ENCODE peak calls at places on chromosomes 3 and 15, in six cellular contexts. P is psoas muscle, Q is AG10803, S is brain microvascular endothelial cell, Z is IMR-90, M is SK-N-SH. L is an unnamed sample.

GRCh38 chr15:61115679-61116078 is 113.4 kb downstream of the RORA start:
- DNase-seq in P (no peak), Q (peak; percentile 22), S (peak; percentile 5), Z (peak; percentile 3), M (no peak), L (no peak)

GRCh38 chr3:11944052-11944673 is 60.0 kb upstream of the SYN2 start:
- DNase-seq in P (no peak), Q (peak; percentile 9), S (peak; percentile 11), Z (peak; percentile 10), M (peak; percentile 27), L (peak; percentile 32)

GRCh38 chr3:10021856-10022775 is 4.1 kb upstream of the FANCD2 start:
- DNase-seq in P (no peak), Q (no peak), S (no peak), Z (no peak), M (no peak), L (no peak)

GRCh38 chr15:59437777-59438574 is at the start of gene FAM81A:
- DNase-seq in P (peak; percentile 92), Q (peak; percentile 48), S (peak; percentile 30), Z (peak; percentile 47), M (peak; percentile 96), L (peak; percentile 67)

GRCh38 chr15:58616171-58616570 is 133.3 kb downstream of the ADAM10 start:
- DNase-seq in P (no peak), Q (peak; percentile 29), S (no peak), Z (no peak), M (no peak), L (no peak)

GRCh38 chr15:83815506-83815905 is 161.6 kb downstream of the ADAMTSL3 start:
- DNase-seq in P (no peak), Q (no peak), S (no peak), Z (no peak), M (no peak), L (no peak)

GRCh38 chr3:65575376-65575840 is 463.3 kb downstream of the MAGI1 start:
- DNase-seq in P (no peak), Q (peak; percentile 74), S (peak; percentile 57), Z (peak; percentile 98), M (no peak), L (peak; percentile 75)

GRCh38 chr15:77282333-77282732 is 137.6 kb downstream of the PEAK1 start:
- DNase-seq in P (no peak), Q (peak; percentile 96), S (peak; percentile 28), Z (peak; percentile 86), M (no peak), L (peak; percentile 62)

GRCh38 chr3:45055411-45056143 is 29.5 kb downstream of the CLEC3B start:
- DNase-seq in P (no peak), Q (peak; percentile 83), S (no peak), Z (peak; percentile 96), M (peak; percentile 59), L (peak; percentile 63)

GRCh38 chr3:134699721-134700120 is 48.9 kb upstream of the KY start:
- DNase-seq in P (no peak), Q (peak; percentile 34), S (no peak), Z (no peak), M (no peak), L (no peak)

GRCh38 chr3:194592798-194593752 is 40.1 kb downstream of the TMEM44 start:
- DNase-seq in P (no peak), Q (peak; percentile 100), S (peak; percentile 99), Z (peak; percentile 100), M (peak; percentile 68), L (peak; percentile 100)

GRCh38 chr15:73375755-73376305 is 7.1 kb upstream of the HCN4 start:
- DNase-seq in P (no peak), Q (no peak), S (no peak), Z (no peak), M (peak; percentile 71), L (no peak)

GRCh38 chr3:41202075-41202833 is 2.9 kb downstream of the CTNNB1 start:
- DNase-seq in P (no peak), Q (no peak), S (no peak), Z (no peak), M (no peak), L (no peak)

GRCh38 chr3:123816673-123817207 is 67.4 kb downstream of the MYLK start:
- DNase-seq in P (no peak), Q (peak; percentile 99), S (peak; percentile 58), Z (peak; percentile 90), M (no peak), L (peak; percentile 89)

GRCh38 chr15:57591822-57592367 is at the start of gene MYZAP:
- DNase-seq in P (peak; percentile 66), Q (no peak), S (no peak), Z (no peak), M (peak; percentile 89), L (no peak)

GRCh38 chr3:184815046-184815930 is 3.3 kb downstream of the VPS8 start:
- DNase-seq in P (no peak), Q (peak; percentile 53), S (peak; percentile 79), Z (peak; percentile 96), M (no peak), L (peak; percentile 74)

GRCh38 chr3:138184994-138185393 is 2.1 kb upstream of the ARMC8 start:
- DNase-seq in P (no peak), Q (no peak), S (no peak), Z (peak; percentile 13), M (no peak), L (no peak)

GRCh38 chr3:93988283-93988682 is 8.3 kb downstream of the ARL13B start:
- DNase-seq in P (no peak), Q (no peak), S (no peak), Z (peak; percentile 36), M (no peak), L (peak; percentile 44)

GRCh38 chr15:39554746-39555387 is 26.0 kb upstream of the THBS1 start:
- DNase-seq in P (no peak), Q (no peak), S (no peak), Z (no peak), M (no peak), L (no peak)

GRCh38 chr3:124905093-124905492 is 17.9 kb upstream of the ITGB5 start:
- DNase-seq in P (no peak), Q (no peak), S (no peak), Z (no peak), M (no peak), L (no peak)

GRCh38 chr3:173513123-173513522 is 115.6 kb downstream of the NLGN1 start:
- DNase-seq in P (no peak), Q (no peak), S (no peak), Z (no peak), M (no peak), L (no peak)

GRCh38 chr15:60389261-60390077 is 8.3 kb downstream of the ANXA2 start:
- DNase-seq in P (no peak), Q (peak; percentile 31), S (no peak), Z (no peak), M (no peak), L (no peak)

GRCh38 chr15:37907136-37907535 is 27.3 kb upstream of the TMCO5A start:
- DNase-seq in P (no peak), Q (no peak), S (peak; percentile 17), Z (peak; percentile 22), M (no peak), L (peak; percentile 39)

GRCh38 chr15:31486906-31487695 is 160.5 kb downstream of the KLF13 start:
- DNase-seq in P (no peak), Q (no peak), S (no peak), Z (no peak), M (no peak), L (no peak)

GRCh38 chr3:9747267-9747666 is 2.5 kb upstream of the OGG1 start:
- DNase-seq in P (no peak), Q (peak; percentile 24), S (no peak), Z (peak; percentile 52), M (no peak), L (peak; percentile 63)

GRCh38 chr3:173945801-173946200 is 548.3 kb downstream of the NLGN1 start:
- DNase-seq in P (no peak), Q (no peak), S (no peak), Z (no peak), M (no peak), L (no peak)

GRCh38 chr3:197706658-197707057 is 30.0 kb downstream of the RUBCN start:
- DNase-seq in P (no peak), Q (no peak), S (no peak), Z (no peak), M (no peak), L (no peak)

GRCh38 chr3:126835472-126836219 is 131.6 kb downstream of the CHCHD6 start:
- DNase-seq in P (no peak), Q (peak; percentile 61), S (peak; percentile 32), Z (peak; percentile 76), M (peak; percentile 58), L (peak; percentile 55)
- TF ChIP-seq CTCF in P (no peak), Q (peak; percentile 22), S (peak; percentile 60), Z (peak; percentile 45), M (peak; percentile 38), L (peak; percentile 35)

DNA sequence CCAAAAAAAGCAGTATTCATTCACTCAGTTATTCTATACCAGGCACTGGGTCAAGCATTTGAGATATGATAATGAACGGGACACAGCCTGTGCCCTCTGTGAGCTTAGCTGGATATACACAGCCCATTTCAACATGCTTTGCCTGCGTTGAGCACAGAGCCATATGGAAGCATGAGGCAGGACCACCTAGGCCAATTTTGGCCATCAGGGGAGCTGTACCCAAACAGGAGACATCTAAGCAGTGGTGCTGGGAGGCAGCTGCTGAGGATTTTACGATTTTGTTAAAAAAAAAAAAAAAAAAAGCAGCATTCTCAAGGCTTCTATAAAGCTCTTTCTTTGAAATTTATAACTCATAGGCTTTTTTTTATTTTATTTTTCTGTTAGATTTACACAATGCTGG is 87.2 kb upstream of the SLC2A2 start:
- DNase-seq in P (no peak), Q (no peak), S (no peak), Z (no peak), M (peak; percentile 22), L (no peak)
- TF ChIP-seq CTCF in P (no peak), Q (no peak), S (peak; percentile 50), Z (no peak), M (peak; percentile 34), L (peak; percentile 21)

GRCh38 chr15:98226578-98226977 is 266.1 kb downstream of the ARRDC4 start:
- DNase-seq in P (no peak), Q (no peak), S (no peak), Z (no peak), M (no peak), L (no peak)
- TF ChIP-seq CTCF in P (no peak), Q (no peak), S (no peak), Z (no peak), M (no peak), L (no peak)

GRCh38 chr3:107032111-107032510 is 345.1 kb upstream of the CCDC54 start:
- DNase-seq in P (no peak), Q (no peak), S (no peak), Z (no peak), M (no peak), L (no peak)

GRCh38 chr3:107028626-107029025 is 348.6 kb upstream of the CCDC54 start:
- DNase-seq in P (no peak), Q (no peak), S (no peak), Z (peak; percentile 27), M (no peak), L (no peak)

GRCh38 chr3:107025961-107026360 is 351.3 kb upstream of the CCDC54 start:
- DNase-seq in P (no peak), Q (no peak), S (no peak), Z (no peak), M (no peak), L (no peak)

GRCh38 chr3:107024481-107025153 is 352.6 kb upstream of the CCDC54 start:
- DNase-seq in P (peak; percentile 15), Q (peak; percentile 30), S (no peak), Z (no peak), M (peak; percentile 41), L (no peak)

DNA sequence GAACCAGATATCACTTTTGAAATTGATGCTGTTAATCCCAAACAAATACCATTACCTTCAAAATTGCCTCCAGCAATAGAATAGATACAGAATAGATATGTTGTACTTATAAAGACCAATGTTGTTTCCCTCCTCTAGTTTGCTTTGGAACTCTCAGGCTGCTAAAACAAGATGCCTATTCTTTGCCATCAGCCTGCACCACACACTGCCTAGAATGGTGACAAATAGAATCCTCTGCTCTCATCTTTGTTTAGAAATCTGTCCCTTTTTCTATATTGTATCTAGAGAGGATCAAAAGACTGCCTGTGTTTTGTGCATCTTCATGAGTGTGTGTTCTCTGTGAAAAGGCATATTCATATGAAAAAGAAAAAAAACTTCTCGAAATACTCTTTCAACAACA is 349.2 kb upstream of the CCDC54 start:
- DNase-seq in P (no peak), Q (no peak), S (no peak), Z (no peak), M (no peak), L (no peak)
- TF ChIP-seq CTCF in P (no peak), Q (no peak), S (no peak), Z (no peak), M (no peak), L (no peak)